ENCODE peak calls at places on chromosomes 4 and X, in seven cellular contexts. Q, L, Y, R, V, H and W are unnamed samples.

GRCh38 chr4:10611673-10612072 is 72.9 kb downstream of the CLNK start:
- DNase-seq in Q (no peak), L (no peak), Y (peak), R (no peak), V (peak), H (no peak), W (peak)

GRCh38 chr4:141307241-141307689 is 86.6 kb downstream of the ZNF330 start:
- DNase-seq in Q (peak), L (peak), Y (peak), R (peak), V (peak), H (peak), W (peak)

GRCh38 chr4:42654606-42655005 is 2.3 kb downstream of the ATP8A1 start:
- DNase-seq in Q (no peak), L (peak), Y (no peak), R (no peak), V (peak), H (no peak), W (peak)

GRCh38 chrX:136497556-136498048 is at the start of gene HTATSF1:
- DNase-seq in Q (no peak), L (no peak), Y (no peak), R (no peak), V (no peak), H (no peak), W (peak)

GRCh38 chrX:149022485-149022884 is 482.6 kb downstream of the IDS start:
- DNase-seq in Q (no peak), L (no peak), Y (no peak), R (no peak), V (no peak), H (no peak), W (no peak)

GRCh38 chr4:155600246-155600645 is 66.4 kb upstream of the GUCY1A1 start:
- DNase-seq in Q (no peak), L (no peak), Y (no peak), R (no peak), V (no peak), H (no peak), W (no peak)

GRCh38 chr4:103150677-103151076 is 47.5 kb downstream of the CENPE start:
- DNase-seq in Q (no peak), L (no peak), Y (no peak), R (no peak), V (peak), H (no peak), W (no peak)

GRCh38 chr4:133929540-133929939 is 272.0 kb downstream of the PABPC4L start:
- DNase-seq in Q (no peak), L (no peak), Y (no peak), R (no peak), V (no peak), H (no peak), W (no peak)

GRCh38 chr4:14247767-14248166 is 620.2 kb upstream of the BOD1L1 start:
- DNase-seq in Q (no peak), L (no peak), Y (no peak), R (no peak), V (no peak), H (no peak), W (no peak)

GRCh38 chr4:153027879-153028278 is 91.8 kb downstream of the FHDC1 start:
- DNase-seq in Q (no peak), L (no peak), Y (no peak), R (no peak), V (no peak), H (no peak), W (no peak)

GRCh38 chrX:39283239-39283638 is 482.0 kb downstream of the MID1IP1 start:
- DNase-seq in Q (no peak), L (no peak), Y (no peak), R (no peak), V (no peak), H (no peak), W (no peak)

GRCh38 chr4:140238353-140239041 is 84.5 kb upstream of the MAML3 start:
- DNase-seq in Q (no peak), L (no peak), Y (peak), R (no peak), V (no peak), H (no peak), W (peak)

GRCh38 chr4:78581626-78582025 is 30.1 kb downstream of the ANXA3 start:
- DNase-seq in Q (no peak), L (no peak), Y (no peak), R (no peak), V (no peak), H (no peak), W (no peak)

GRCh38 chr4:16337936-16338335 is 111.7 kb upstream of the TAPT1 start:
- DNase-seq in Q (no peak), L (no peak), Y (peak), R (no peak), V (peak), H (no peak), W (no peak)

GRCh38 chr4:158193171-158193749 is 17.0 kb upstream of the TMEM144 start:
- DNase-seq in Q (no peak), L (no peak), Y (peak), R (no peak), V (peak), H (no peak), W (no peak)

GRCh38 chrX:118855681-118856310 is 32.2 kb downstream of the ZCCHC12 start:
- DNase-seq in Q (no peak), L (no peak), Y (no peak), R (no peak), V (no peak), H (no peak), W (no peak)

GRCh38 chr4:152112887-152113286 is 352.1 kb upstream of the GATB start:
- DNase-seq in Q (no peak), L (no peak), Y (no peak), R (no peak), V (no peak), H (no peak), W (no peak)

GRCh38 chr4:185587444-185588161 is 52.3 kb upstream of the PDLIM3 start:
- DNase-seq in Q (peak), L (peak), Y (no peak), R (peak), V (no peak), H (peak), W (no peak)

GRCh38 chr4:156620786-156621185 is 350.8 kb downstream of the PDGFC start:
- DNase-seq in Q (no peak), L (no peak), Y (no peak), R (no peak), V (no peak), H (no peak), W (no peak)

GRCh38 chr4:155578726-155579385 is 87.8 kb upstream of the GUCY1A1 start:
- DNase-seq in Q (no peak), L (no peak), Y (no peak), R (no peak), V (peak), H (no peak), W (no peak)

GRCh38 chr4:8272472-8273428 is 3.2 kb downstream of the HTRA3 start:
- DNase-seq in Q (no peak), L (no peak), Y (no peak), R (no peak), V (no peak), H (no peak), W (no peak)

GRCh38 chr4:164930647-164931046 is 46.8 kb downstream of the TRIM61 start:
- DNase-seq in Q (no peak), L (no peak), Y (no peak), R (no peak), V (no peak), H (no peak), W (no peak)

GRCh38 chr4:92101609-92102231 is 202.0 kb upstream of the GRID2 start:
- DNase-seq in Q (no peak), L (no peak), Y (peak), R (no peak), V (peak), H (no peak), W (no peak)

GRCh38 chrX:5278908-5279307 is 949.8 kb downstream of the NLGN4X start:
- DNase-seq in Q (no peak), L (no peak), Y (no peak), R (no peak), V (no peak), H (no peak), W (no peak)

GRCh38 chrX:74104356-74105065 is 199.5 kb upstream of the ZCCHC13 start:
- DNase-seq in Q (no peak), L (no peak), Y (peak), R (no peak), V (peak), H (no peak), W (no peak)

GRCh38 chr4:131339137-131339536 is 1810.0 kb upstream of the PCDH10 start:
- DNase-seq in Q (no peak), L (no peak), Y (no peak), R (no peak), V (no peak), H (no peak), W (no peak)

GRCh38 chrX:46837543-46838481 is 969 bp downstream of the RP2 start:
- DNase-seq in Q (peak), L (no peak), Y (no peak), R (no peak), V (peak), H (no peak), W (peak)

GRCh38 chr4:108078024-108078733 is 88.5 kb downstream of the HADH start:
- DNase-seq in Q (no peak), L (no peak), Y (no peak), R (no peak), V (no peak), H (no peak), W (no peak)

GRCh38 chrX:55039471-55039870 is 8.7 kb upstream of the ALAS2 start:
- DNase-seq in Q (no peak), L (no peak), Y (no peak), R (no peak), V (peak), H (no peak), W (no peak)

GRCh38 chr4:52751349-52751911 is at the start of gene ERVMER34-1:
- DNase-seq in Q (no peak), L (no peak), Y (no peak), R (no peak), V (peak), H (no peak), W (peak)

GRCh38 chr4:105014242-105015031 is 132.2 kb upstream of the TET2 start:
- DNase-seq in Q (no peak), L (no peak), Y (no peak), R (no peak), V (no peak), H (no peak), W (no peak)